ENCODE peak calls at places on chromosome 2, in eight cellular contexts. P, C, O, R, J, H, S and B are unnamed samples.
A peak's percentile ranks its signal among the peaks of the same experiment; 100 is the strongest.

GRCh38 chr2:10285578-10286198 is 17.0 kb upstream of the HPCAL1 start:
- DNase-seq in P (no peak), O (peak; percentile 71), S (peak; percentile 7), R (peak; percentile 53), J (no peak), H (peak; percentile 58), C (peak; percentile 95), B (peak; percentile 87)

GRCh38 chr2:168526641-168527040 is 70.6 kb downstream of the CERS6 start:
- DNase-seq in O (no peak), C (peak; percentile 52), H (no peak), P (no peak), J (no peak), R (no peak), S (peak; percentile 58), B (no peak)

GRCh38 chr2:74444498-74445318 is 3.0 kb upstream of the RTKN start:
- DNase-seq in P (no peak), J (no peak), C (no peak), O (no peak), H (no peak), S (no peak), R (no peak), B (no peak)

GRCh38 chr2:64328415-64328722 is 125.6 kb upstream of the LGALSL start:
- DNase-seq in R (no peak), C (no peak), H (no peak), O (no peak), S (no peak), P (no peak), J (no peak), B (no peak)

GRCh38 chr2:203551653-203552250 is 16.7 kb upstream of the RAPH1 start:
- DNase-seq in J (no peak), R (no peak), S (peak; percentile 65), H (peak; percentile 33), P (no peak), C (no peak), O (no peak), B (peak; percentile 71)

GRCh38 chr2:231238694-231239093 is 40.3 kb downstream of the ARMC9 start:
- DNase-seq in O (no peak), C (no peak), S (no peak), R (no peak), H (no peak), P (no peak), J (no peak), B (no peak)

GRCh38 chr2:78465707-78466106 is 559.8 kb upstream of the REG3G start:
- DNase-seq in H (no peak), O (no peak), P (no peak), S (no peak), R (no peak), J (no peak), C (no peak), B (peak; percentile 19)

GRCh38 chr2:157480182-157480961 is 36.5 kb upstream of the CYTIP start:
- DNase-seq in R (no peak), H (peak; percentile 21), S (peak; percentile 14), O (no peak), C (peak; percentile 36), J (no peak), P (no peak), B (peak; percentile 73)

GRCh38 chr2:20179755-20180594 is 45.0 kb downstream of the SDC1 start:
- DNase-seq in S (no peak), R (no peak), P (no peak), C (no peak), O (no peak), H (peak; percentile 91), J (no peak), B (peak; percentile 94)

GRCh38 chr2:191245046-191245868 is at the start of gene MYO1B:
- DNase-seq in H (peak; percentile 82), P (no peak), J (peak; percentile 60), O (peak; percentile 59), C (no peak), S (peak; percentile 59), R (peak; percentile 45), B (peak; percentile 90)
- TF ChIP-seq CTCF in H (peak; percentile 17), P (peak; percentile 47), J (no peak), O (peak; percentile 41), C (no peak), S (peak; percentile 24), R (peak; percentile 81), B (peak; percentile 47)

DNA sequence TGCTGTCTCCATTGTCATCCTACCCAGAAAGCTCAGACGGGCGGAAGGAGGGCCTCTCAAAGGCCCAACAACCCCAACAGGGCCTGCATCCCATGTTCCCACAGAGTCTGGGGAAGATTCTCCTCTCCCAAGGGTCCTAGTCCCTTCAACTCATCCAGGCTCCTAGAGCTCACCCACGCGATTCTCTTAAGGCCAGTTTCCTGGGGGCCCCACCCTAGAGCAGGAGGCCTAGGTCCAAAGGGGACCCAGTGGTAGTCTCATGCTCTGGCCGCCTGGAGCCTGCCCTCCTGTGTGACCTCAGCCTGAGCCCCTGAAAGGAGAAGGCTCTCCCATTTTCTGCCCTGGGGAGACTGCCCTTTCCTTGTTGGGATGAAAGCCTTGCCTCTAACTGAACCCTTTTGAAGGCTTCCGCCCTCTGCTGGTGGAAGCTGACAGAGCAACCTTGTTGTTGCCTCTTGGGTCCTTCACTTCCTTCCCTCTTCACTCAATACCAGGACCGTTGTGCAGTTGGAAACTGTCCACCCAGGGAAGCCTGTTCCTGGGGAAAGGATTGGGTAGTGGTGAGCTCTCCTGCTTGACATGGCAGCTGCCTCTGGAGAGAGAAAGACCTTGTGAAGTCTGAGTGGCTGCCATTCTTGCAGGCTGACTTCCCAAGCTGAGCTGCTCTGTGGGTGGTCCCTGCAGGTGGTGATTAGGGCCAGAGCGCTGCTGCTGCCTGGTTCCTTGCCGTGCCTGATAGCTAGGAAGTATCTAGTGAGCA is 86.0 kb upstream of the ALPP start:
- DNase-seq in R (peak; percentile 41), H (peak; percentile 75), O (peak; percentile 54), J (no peak), P (no peak), C (no peak), S (peak; percentile 78), B (peak; percentile 74)
- TF ChIP-seq CTCF in R (peak; percentile 92), H (peak; percentile 46), O (peak; percentile 83), J (peak; percentile 73), P (peak; percentile 73), C (peak; percentile 50), S (peak; percentile 89), B (peak; percentile 65)

DNA sequence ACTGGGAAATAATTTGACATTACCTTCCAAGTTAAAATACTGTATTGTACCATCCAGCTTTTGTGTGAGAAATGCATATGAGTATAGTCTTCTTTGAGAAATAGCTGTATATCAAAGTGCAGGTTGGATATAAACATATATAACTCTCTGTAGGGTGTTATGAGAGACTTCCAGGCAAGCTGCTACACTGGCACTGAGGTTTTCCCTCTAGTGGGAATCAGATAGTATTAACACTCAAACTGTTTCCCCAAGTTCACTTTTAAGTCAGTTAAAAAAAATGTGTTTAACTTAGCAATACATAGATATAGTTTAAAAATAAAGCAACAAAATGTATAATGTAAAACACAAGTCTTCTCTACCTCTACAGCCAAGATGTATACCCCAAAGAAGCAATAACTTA is 368.4 kb upstream of the SLC8A1 start:
- DNase-seq in O (no peak), C (no peak), S (no peak), P (no peak), J (no peak), H (no peak), R (peak; percentile 4), B (peak; percentile 30)
- TF ChIP-seq CTCF in O (no peak), C (no peak), S (no peak), P (peak; percentile 16), J (no peak), H (no peak), R (peak; percentile 58), B (peak; percentile 20)

GRCh38 chr2:50930726-50931125 is 101.2 kb downstream of the NRXN1 start:
- DNase-seq in O (no peak), S (no peak), H (no peak), J (no peak), P (no peak), R (no peak), C (no peak), B (no peak)
- TF ChIP-seq CTCF in O (no peak), S (no peak), H (no peak), J (no peak), P (no peak), R (no peak), C (no peak), B (no peak)

GRCh38 chr2:170822292-170822884 is 5.7 kb downstream of the GAD1 start:
- DNase-seq in C (no peak), O (no peak), P (no peak), R (no peak), J (no peak), H (no peak), S (no peak), B (no peak)
- TF ChIP-seq CTCF in C (no peak), O (no peak), P (peak; percentile 19), R (peak; percentile 43), J (no peak), H (no peak), S (no peak), B (no peak)

DNA sequence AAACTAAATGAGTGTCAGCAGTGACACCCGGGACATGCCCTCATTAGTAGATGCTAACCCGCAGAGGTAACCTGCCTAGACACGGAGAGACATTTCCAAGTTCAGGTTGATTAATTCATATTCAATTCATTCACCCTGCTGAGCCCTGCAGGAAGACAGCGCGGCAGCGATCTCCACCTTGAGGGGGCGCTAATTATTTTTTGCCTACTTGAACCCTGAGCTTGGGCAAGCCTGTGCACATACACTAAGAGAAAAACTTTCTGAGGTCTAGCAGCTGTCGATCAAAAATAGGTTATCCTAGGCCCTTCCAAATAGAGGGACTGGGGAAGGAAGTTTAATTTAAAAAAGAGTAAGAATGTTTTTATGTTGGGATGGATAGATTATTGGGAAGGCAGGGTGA is 1.3 kb upstream of the LYPD6 start:
- DNase-seq in C (no peak), R (no peak), O (peak; percentile 16), J (no peak), H (no peak), P (no peak), S (no peak), B (peak; percentile 2)
- TF ChIP-seq CTCF in C (no peak), R (peak; percentile 65), O (peak; percentile 79), J (no peak), H (peak; percentile 20), P (peak; percentile 54), S (peak; percentile 4), B (peak; percentile 16)

DNA sequence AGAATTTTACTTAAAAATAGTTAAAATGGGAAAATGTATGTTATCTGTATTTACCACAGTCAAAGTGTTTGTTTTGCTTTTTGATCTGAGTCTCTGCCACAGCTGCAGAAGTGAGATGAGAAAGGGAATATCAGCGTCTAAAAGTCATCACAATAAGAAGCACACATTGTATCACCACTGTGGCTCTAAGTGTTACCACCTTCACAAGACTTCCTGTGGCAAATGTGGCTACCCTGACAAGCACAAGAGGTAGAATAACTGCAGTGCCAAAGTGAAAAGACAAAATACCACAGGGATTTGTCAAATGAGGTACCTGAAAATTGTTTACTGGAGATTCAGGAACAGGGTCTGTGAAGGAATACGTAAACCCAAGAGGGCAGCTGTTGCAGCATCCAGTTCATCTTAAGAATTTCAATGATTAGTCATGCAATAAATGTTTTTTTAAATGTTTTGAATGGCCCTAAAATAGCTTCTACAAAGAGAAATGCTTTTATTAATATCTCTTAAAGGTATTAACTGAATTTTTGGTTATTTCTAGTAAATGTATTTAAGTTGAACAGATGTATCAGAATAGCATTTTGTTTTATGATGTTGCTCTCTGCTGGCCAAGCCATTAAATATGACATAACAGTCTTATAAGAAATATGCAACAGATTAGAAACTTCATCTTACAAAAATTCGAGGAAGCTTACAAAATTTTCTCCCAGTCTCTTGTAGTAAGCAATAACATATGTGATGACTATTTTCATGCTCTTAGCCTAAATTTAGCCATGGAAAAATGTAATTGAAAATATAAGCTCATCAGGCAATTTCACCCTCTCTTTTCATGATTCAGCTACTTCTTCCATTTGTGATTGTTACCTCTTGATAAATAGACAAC is 864.0 kb downstream of the SUCLG1 start:
- DNase-seq in P (peak; percentile 79), S (no peak), H (no peak), O (no peak), C (no peak), R (no peak), J (no peak), B (no peak)
- TF ChIP-seq CTCF in P (no peak), S (no peak), H (no peak), O (no peak), C (no peak), R (no peak), J (no peak), B (no peak)